ENCODE peak calls at places on chromosomes 5 and 9, in four cellular contexts. One of them, this sample, is unnamed.

GRCh38 chr5:178371362-178372090 is 138.9 kb upstream of the PHYKPL start:
- DNase-seq in HepG2: no peak
- DNase-seq in SK-N-SH: no peak
- DNase-seq in H1: no peak
- DNase-seq in this sample: no peak

GRCh38 chr5:128227984-128228383 is 144.4 kb downstream of the SLC12A2 start:
- DNase-seq in HepG2: no peak
- DNase-seq in SK-N-SH: no peak
- DNase-seq in H1: no peak
- DNase-seq in this sample: no peak

GRCh38 chr5:149152317-149152746 is 11.0 kb downstream of the ABLIM3 start:
- DNase-seq in SK-N-SH: no peak
- DNase-seq in HepG2: peak; percentile 97
- DNase-seq in H1: no peak
- DNase-seq in this sample: no peak

GRCh38 chr9:90872835-90873294 is 71.2 kb downstream of the SYK start:
- DNase-seq in H1: no peak
- DNase-seq in SK-N-SH: no peak
- DNase-seq in HepG2: no peak
- DNase-seq in this sample: no peak

GRCh38 chr9:76599970-76600369 is 141.0 kb downstream of the GCNT1 start:
- DNase-seq in H1: no peak
- DNase-seq in SK-N-SH: no peak
- DNase-seq in HepG2: no peak
- DNase-seq in this sample: no peak

GRCh38 chr9:74117731-74118130 is 379.4 kb upstream of the RORB start:
- DNase-seq in HepG2: no peak
- DNase-seq in H1: no peak
- DNase-seq in SK-N-SH: no peak
- DNase-seq in this sample: no peak

GRCh38 chr9:14466828-14467227 is 152.9 kb upstream of the NFIB start:
- DNase-seq in SK-N-SH: no peak
- DNase-seq in H1: no peak
- DNase-seq in HepG2: no peak
- DNase-seq in this sample: no peak

GRCh38 chr5:54524082-54524481 is 6.5 kb downstream of the SNX18 start:
- DNase-seq in H1: no peak
- DNase-seq in HepG2: no peak
- DNase-seq in SK-N-SH: no peak
- DNase-seq in this sample: no peak

GRCh38 chr9:116087751-116088194 is 65.8 kb upstream of the PAPPA start:
- DNase-seq in SK-N-SH: no peak
- DNase-seq in HepG2: no peak
- DNase-seq in H1: no peak
- DNase-seq in this sample: no peak

GRCh38 chr5:180718810-180719453 is 20.9 kb downstream of the OR2Y1 start:
- DNase-seq in SK-N-SH: peak; percentile 16
- DNase-seq in H1: no peak
- DNase-seq in HepG2: peak; percentile 25
- DNase-seq in this sample: no peak

GRCh38 chr5:24791326-24791725 is 146.5 kb upstream of the CDH10 start:
- DNase-seq in SK-N-SH: no peak
- DNase-seq in HepG2: no peak
- DNase-seq in H1: no peak
- DNase-seq in this sample: no peak

GRCh38 chr5:34586117-34586885 is 69.8 kb upstream of the RAI14 start:
- DNase-seq in SK-N-SH: no peak
- DNase-seq in HepG2: peak; percentile 73
- DNase-seq in H1: no peak
- DNase-seq in this sample: no peak

DNA sequence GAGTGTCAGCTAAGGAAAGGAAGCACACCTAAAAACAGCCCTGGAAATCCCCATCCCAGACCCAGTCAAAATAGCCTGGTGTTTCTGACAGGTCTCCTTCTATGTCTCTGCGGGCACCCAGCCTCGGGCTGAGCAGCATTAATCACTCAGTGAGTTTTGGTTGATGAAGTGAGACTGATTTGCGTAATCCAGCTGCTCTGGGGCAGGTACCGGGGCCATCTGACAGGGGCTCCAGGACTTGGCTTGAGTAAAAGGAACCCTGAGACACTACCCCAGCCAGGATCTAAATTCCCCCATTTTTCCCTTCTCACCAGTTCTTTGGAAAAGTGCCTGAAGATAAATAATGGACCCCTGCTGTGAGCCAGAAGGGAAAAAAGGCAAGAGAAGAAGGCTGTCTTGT is 607 bp downstream of the SLC28A3 start:
- DNase-seq in SK-N-SH: no peak
- DNase-seq in H1: no peak
- DNase-seq in HepG2: no peak
- DNase-seq in this sample: no peak
- TF ChIP-seq CHD2 in SK-N-SH: no peak
- TF ChIP-seq CHD2 in H1: no peak
- TF ChIP-seq CHD2 in HepG2: no peak
- TF ChIP-seq CHD2 in this sample: no peak

DNA sequence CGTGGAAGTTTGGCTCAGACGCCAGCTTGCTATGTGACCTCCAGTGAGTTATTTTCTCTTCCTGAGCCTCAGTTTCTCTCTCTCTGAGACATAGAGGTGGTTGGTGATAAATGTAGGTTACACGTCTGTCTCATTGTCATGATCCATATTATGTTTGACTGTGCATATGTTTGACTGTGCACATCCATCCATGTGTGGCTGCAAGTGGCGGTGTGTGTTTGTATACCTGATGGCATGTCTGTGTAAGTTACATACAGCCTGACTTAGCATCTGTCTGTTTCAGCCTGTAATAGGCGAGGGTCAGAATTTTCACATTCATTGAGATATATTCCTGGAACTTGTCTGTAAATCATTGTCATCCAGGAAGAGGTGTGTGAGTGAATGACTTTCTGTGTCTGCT is 3.3 kb downstream of the SPARC start:
- DNase-seq in H1: no peak
- DNase-seq in SK-N-SH: no peak
- DNase-seq in HepG2: no peak
- DNase-seq in this sample: no peak
- TF ChIP-seq TCF12 in H1: no peak
- TF ChIP-seq TCF12 in SK-N-SH: no peak
- TF ChIP-seq TCF12 in HepG2: no peak
- TF ChIP-seq TCF12 in this sample: no peak

GRCh38 chr5:177085985-177086917 is at the start of gene FGFR4:
- DNase-seq in H1: peak; percentile 87
- DNase-seq in HepG2: peak; percentile 65
- DNase-seq in SK-N-SH: peak; percentile 99
- DNase-seq in this sample: peak; percentile 12

GRCh38 chr5:177089146-177089545 is 2.4 kb downstream of the FGFR4 start:
- DNase-seq in SK-N-SH: peak; percentile 35
- DNase-seq in H1: no peak
- DNase-seq in HepG2: no peak
- DNase-seq in this sample: no peak

GRCh38 chr5:177087707-177088005 is 941 bp downstream of the FGFR4 start:
- DNase-seq in H1: no peak
- DNase-seq in SK-N-SH: no peak
- DNase-seq in HepG2: no peak
- DNase-seq in this sample: no peak

GRCh38 chr5:177089825-177090641 is 3.3 kb downstream of the FGFR4 start:
- DNase-seq in H1: no peak
- DNase-seq in SK-N-SH: no peak
- DNase-seq in HepG2: no peak
- DNase-seq in this sample: no peak

DNA sequence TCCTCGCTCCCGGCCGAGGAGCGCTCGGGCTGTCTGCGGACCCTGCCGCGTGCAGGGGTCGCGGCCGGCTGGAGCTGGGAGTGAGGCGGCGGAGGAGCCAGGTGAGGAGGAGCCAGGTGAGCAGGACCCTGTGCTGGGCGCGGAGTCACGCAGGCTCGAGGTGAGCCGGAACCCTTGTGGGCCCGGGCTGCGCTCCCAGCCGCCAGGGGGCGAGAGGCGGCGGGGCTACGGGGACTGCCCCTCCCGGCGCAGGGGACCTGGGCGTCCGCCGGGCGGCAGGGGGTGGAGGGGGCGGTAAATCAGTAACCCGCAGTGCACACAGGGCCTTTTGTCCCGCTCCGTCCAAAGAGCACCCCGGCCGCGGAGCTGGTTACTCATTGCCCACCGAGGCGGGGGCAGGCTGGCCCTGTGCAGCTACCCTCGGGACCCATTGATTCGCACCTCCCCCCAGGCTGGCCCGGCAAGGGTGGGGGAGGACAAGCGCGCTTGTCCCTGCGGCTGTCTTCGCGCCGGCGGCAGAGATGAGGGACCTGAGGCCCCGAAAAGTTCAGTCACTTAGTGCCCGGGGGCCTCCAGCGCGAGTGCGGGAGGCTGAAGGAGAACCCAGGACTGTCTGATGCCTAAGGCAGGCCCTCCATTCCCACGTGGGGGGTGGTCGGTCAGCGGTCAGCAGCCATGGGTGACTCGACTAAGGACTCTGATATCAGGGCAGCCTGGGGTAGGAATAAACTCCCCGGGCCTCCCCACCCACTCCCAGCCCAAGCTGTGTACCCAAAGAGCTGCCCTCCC is 397 bp downstream of the FGFR4 start:
- DNase-seq in HepG2: peak; percentile 96
- DNase-seq in SK-N-SH: peak; percentile 88
- DNase-seq in H1: peak; percentile 25
- DNase-seq in this sample: peak; percentile 19
- TF ChIP-seq CHD2 in HepG2: peak; percentile 78
- TF ChIP-seq CHD2 in SK-N-SH: no peak
- TF ChIP-seq CHD2 in H1: no peak
- TF ChIP-seq CHD2 in this sample: no peak

GRCh38 chr5:140041492-140042421 is 1.3 kb downstream of the NRG2 start:
- DNase-seq in HepG2: no peak
- DNase-seq in SK-N-SH: peak; percentile 83
- DNase-seq in H1: no peak
- DNase-seq in this sample: peak; percentile 36
- TF ChIP-seq TCF12 in HepG2: no peak
- TF ChIP-seq TCF12 in SK-N-SH: peak; percentile 46
- TF ChIP-seq TCF12 in H1: no peak
- TF ChIP-seq TCF12 in this sample: no peak